ENCODE peak calls at places on chromosomes 12 and 14, in six cellular contexts. M is astrocyte of the spinal cord, X is lower leg skin, Y is tibial artery, Z is A549, N is fibroblast of pulmonary artery. B is an unnamed sample.

GRCh38 chr12:4191642-4192041 is 81.9 kb upstream of the CCND2 start:
- DNase-seq in N (no peak), Y (no peak), Z (no peak), X (no peak), M (no peak), B (no peak)

GRCh38 chr12:124993568-124994434 is at the start of gene BRI3BP:
- DNase-seq in Y (no peak), N (peak; percentile 33), X (no peak), M (peak; percentile 13), Z (peak; percentile 55), B (peak; percentile 69)

GRCh38 chr12:126156806-126157574 is 1091.8 kb downstream of the AACS start:
- DNase-seq in M (no peak), Y (no peak), N (no peak), Z (no peak), X (no peak), B (no peak)

GRCh38 chr14:68404652-68405183 is 388.1 kb downstream of the ZFP36L1 start:
- DNase-seq in X (no peak), Z (no peak), N (no peak), Y (no peak), M (no peak), B (no peak)

GRCh38 chr14:55301722-55302121 is 30.5 kb downstream of the FBXO34 start:
- DNase-seq in N (peak; percentile 39), X (no peak), Y (no peak), Z (no peak), M (peak; percentile 62), B (no peak)

GRCh38 chr12:52004042-52004648 is 2.6 kb upstream of the TAMALIN start:
- DNase-seq in Z (peak; percentile 78), N (peak; percentile 68), Y (no peak), M (peak; percentile 44), X (no peak), B (peak; percentile 66)

GRCh38 chr14:101185081-101185835 is 281.7 kb upstream of the RTL1 start:
- DNase-seq in Y (no peak), M (no peak), N (no peak), X (peak; percentile 64), Z (no peak), B (no peak)

GRCh38 chr14:103124501-103125001 is 1.3 kb downstream of the TNFAIP2 start:
- DNase-seq in Z (no peak), Y (no peak), X (no peak), M (no peak), N (no peak), B (no peak)

GRCh38 chr12:46391630-46392029 is 19.1 kb upstream of the SLC38A2 start:
- DNase-seq in Z (no peak), X (no peak), M (peak; percentile 51), N (peak; percentile 62), Y (no peak), B (no peak)

GRCh38 chr14:51552768-51553426 is 98.8 kb upstream of the FRMD6 start:
- DNase-seq in Y (no peak), M (no peak), N (no peak), X (no peak), Z (no peak), B (no peak)

GRCh38 chr12:119949145-119949544 is 39.9 kb upstream of the BICDL1 start:
- DNase-seq in Z (no peak), N (no peak), Y (no peak), M (no peak), X (no peak), B (no peak)

GRCh38 chr14:102430212-102430908 is 67.6 kb downstream of the TECPR2 start:
- DNase-seq in Y (no peak), M (no peak), Z (no peak), X (no peak), N (no peak), B (peak; percentile 49)

GRCh38 chr14:64510825-64511679 is 6.5 kb downstream of the ZBTB1 start:
- DNase-seq in Z (peak; percentile 32), X (peak; percentile 91), N (peak; percentile 82), Y (peak; percentile 75), M (peak; percentile 68), B (peak; percentile 70)

GRCh38 chr12:59429766-59430165 is 166.1 kb upstream of the SLC16A7 start:
- DNase-seq in N (no peak), Z (no peak), M (peak; percentile 18), X (no peak), Y (no peak), B (no peak)

GRCh38 chr12:93146278-93146939 is 217.3 kb upstream of the EEA1 start:
- DNase-seq in Z (no peak), Y (no peak), N (peak; percentile 77), X (no peak), M (peak; percentile 38), B (no peak)

GRCh38 chr12:51972849-51973273 is 21.4 kb downstream of the ACVR1B start:
- DNase-seq in Y (peak; percentile 73), Z (no peak), N (peak; percentile 94), M (peak; percentile 50), X (peak; percentile 89), B (no peak)

GRCh38 chr12:49824886-49825285 is 3.3 kb downstream of the NCKAP5L start:
- DNase-seq in Z (no peak), M (peak; percentile 53), Y (no peak), X (peak; percentile 82), N (peak; percentile 65), B (no peak)

GRCh38 chr12:124341645-124342069 is 46.8 kb downstream of the RFLNA start:
- DNase-seq in X (no peak), M (no peak), Y (no peak), N (no peak), Z (no peak), B (no peak)

GRCh38 chr14:91419044-91419397 is 1.4 kb upstream of the CCDC88C start:
- DNase-seq in Z (no peak), M (no peak), N (no peak), Y (no peak), X (no peak), B (no peak)

GRCh38 chr14:65150891-65151290 is 48.6 kb upstream of the MAX start:
- DNase-seq in M (no peak), X (no peak), Z (no peak), Y (no peak), N (no peak), B (no peak)

GRCh38 chr14:92122351-92122677 is 545 bp downstream of the CPSF2 start:
- DNase-seq in N (peak; percentile 28), Y (no peak), M (peak; percentile 45), X (no peak), Z (peak; percentile 10), B (no peak)

GRCh38 chr12:8829128-8829524 is 6.7 kb downstream of the A2ML1 start:
- DNase-seq in N (no peak), Z (no peak), M (no peak), Y (no peak), X (no peak), B (no peak)

GRCh38 chr14:53630336-53630735 is 326.3 kb downstream of the BMP4 start:
- DNase-seq in N (no peak), X (no peak), Y (no peak), Z (no peak), M (peak; percentile 12), B (no peak)

GRCh38 chr12:2431810-2432209 is 363.0 kb upstream of the FKBP4 start:
- DNase-seq in Y (no peak), M (no peak), N (no peak), Z (no peak), X (no peak), B (no peak)

GRCh38 chr14:103867523-103867953 is 20.2 kb upstream of the PPP1R13B start:
- DNase-seq in Z (no peak), Y (no peak), N (no peak), M (no peak), X (no peak), B (peak; percentile 59)

GRCh38 chr12:16844875-16845274 is 238.9 kb upstream of the LMO3 start:
- DNase-seq in X (no peak), N (no peak), Y (no peak), M (no peak), Z (no peak), B (no peak)

DNA sequence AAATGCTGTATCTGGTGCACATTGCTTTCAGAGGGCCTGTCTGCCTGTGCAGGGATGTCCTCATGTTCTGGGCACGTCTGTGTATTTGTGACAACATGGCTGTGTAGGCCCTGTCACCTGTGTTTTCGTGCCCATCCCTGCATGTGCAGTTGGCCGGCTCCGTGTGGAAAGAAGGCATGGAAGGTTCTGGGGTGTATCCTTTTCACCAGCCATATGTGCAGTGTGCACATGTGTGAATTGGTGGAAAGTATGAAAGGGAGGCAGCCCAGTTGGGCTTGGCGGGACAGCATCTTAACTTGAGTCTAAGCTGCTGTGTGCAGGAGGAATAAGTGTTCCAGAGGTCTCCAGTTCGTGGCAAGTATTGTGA is 645 bp downstream of the TSPAN11 start:
- DNase-seq in Y (peak; percentile 35), M (no peak), Z (no peak), N (no peak), X (peak; percentile 67), B (no peak)
- H3K4me3 ChIP-seq in Y (no peak overlapping the region), M (no peak overlapping the region), Z (no peak overlapping the region), N (no peak overlapping the region), X (no peak overlapping the region), B (no peak overlapping the region)

GRCh38 chr12:9868271-9868815 is 811 bp downstream of the CLEC2B start:
- DNase-seq in N (no peak), Y (no peak), M (no peak), X (no peak), Z (no peak), B (no peak)
- H3K4me3 ChIP-seq in N (peak overlapping the region; percentile 54), Y (peak overlapping the region; percentile 43), M (no peak overlapping the region), X (peak overlapping the region; percentile 14), Z (peak overlapping the region; percentile 39), B (no peak overlapping the region)

GRCh38 chr14:89493406-89493805 is 76.4 kb upstream of the FOXN3 start:
- DNase-seq in Z (no peak), Y (no peak), X (no peak), N (no peak), M (no peak), B (no peak)

GRCh38 chr14:89491701-89492381 is 74.8 kb upstream of the FOXN3 start:
- DNase-seq in Z (no peak), X (no peak), Y (peak; percentile 7), N (peak; percentile 63), M (peak; percentile 62), B (no peak)

GRCh38 chr14:89489796-89490506 is 72.9 kb upstream of the FOXN3 start:
- DNase-seq in Y (peak; percentile 54), M (peak; percentile 36), N (no peak), X (no peak), Z (no peak), B (no peak)

GRCh38 chr14:89495718-89496117 is 78.7 kb upstream of the FOXN3 start:
- DNase-seq in Z (no peak), X (no peak), Y (peak; percentile 19), M (no peak), N (no peak), B (no peak)

GRCh38 chr14:89493877-89494634 is 77.0 kb upstream of the FOXN3 start:
- DNase-seq in Y (peak; percentile 24), M (no peak), X (no peak), Z (no peak), N (no peak), B (no peak)
- H3K4me3 ChIP-seq in Y (no peak overlapping the region), M (no peak overlapping the region), X (no peak overlapping the region), Z (no peak overlapping the region), N (no peak overlapping the region), B (no peak overlapping the region)

GRCh38 chr14:86420131-86420530 is 890.2 kb downstream of the FLRT2 start:
- DNase-seq in Z (no peak), N (no peak), Y (no peak), X (no peak), M (no peak), B (no peak)
- H3K4me3 ChIP-seq in Z (no peak overlapping the region), N (no peak overlapping the region), Y (no peak overlapping the region), X (no peak overlapping the region), M (no peak overlapping the region), B (no peak overlapping the region)

B was measured in aorta.